ENCODE peak calls at places on chromosomes 5 and 9, in four cellular contexts. J is mesothelial cell of epicardium, O is AG09319, N is psoas muscle. M is an unnamed sample.

GRCh38 chr5:124743534-124744169 is 2.8 kb downstream of the ZNF608 start:
- DNase-seq in N (no peak), J (no peak), O (no peak), M (no peak)

GRCh38 chr9:70537084-70537483 is 122.6 kb upstream of the KLF9 start:
- DNase-seq in N (no peak), O (no peak), J (no peak), M (no peak)

GRCh38 chr5:135426102-135427082 is 20.8 kb downstream of the DCANP1 start:
- DNase-seq in N (no peak), O (no peak), J (no peak), M (no peak)

GRCh38 chr9:137370865-137371520 is 52.0 kb downstream of the EXD3 start:
- DNase-seq in O (no peak), J (peak; percentile 19), N (peak; percentile 7), M (no peak)

GRCh38 chr5:163504091-163504931 is 1.1 kb upstream of the MAT2B start:
- DNase-seq in O (no peak), N (peak; percentile 35), J (no peak), M (no peak)

GRCh38 chr9:135282001-135282731 is 194.7 kb downstream of the OLFM1 start:
- DNase-seq in J (no peak), N (peak; percentile 45), O (no peak), M (no peak)

GRCh38 chr9:69583641-69584234 is 88.4 kb downstream of the APBA1 start:
- DNase-seq in J (no peak), O (no peak), N (no peak), M (no peak)

GRCh38 chr9:123090198-123090896 is 56.9 kb downstream of the GPR21 start:
- DNase-seq in O (peak; percentile 20), N (no peak), J (no peak), M (peak; percentile 50)

GRCh38 chr9:6984941-6985578 is 227.3 kb downstream of the KDM4C start:
- DNase-seq in O (no peak), N (no peak), J (no peak), M (no peak)

GRCh38 chr5:149823350-149823749 is 93.2 kb downstream of the PPARGC1B start:
- DNase-seq in N (no peak), J (no peak), O (no peak), M (no peak)

GRCh38 chr9:130414081-130414731 is 30.6 kb upstream of the ASS1 start:
- DNase-seq in J (no peak), N (no peak), O (no peak), M (no peak)

GRCh38 chr5:138408023-138408422 is 30.8 kb upstream of the REEP2 start:
- DNase-seq in O (no peak), N (no peak), J (no peak), M (no peak)

GRCh38 chr9:114181583-114182409 is 26.5 kb downstream of the COL27A1 start:
- DNase-seq in O (no peak), N (no peak), J (no peak), M (no peak)

GRCh38 chr9:81032030-81032572 is 657.2 kb downstream of the TLE1 start:
- DNase-seq in J (no peak), N (no peak), O (no peak), M (peak; percentile 58)

GRCh38 chr9:116859763-116860162 is 172.7 kb downstream of the TRIM32 start:
- DNase-seq in N (no peak), J (no peak), O (no peak), M (no peak)

GRCh38 chr9:134268308-134268724 is 57.9 kb upstream of the RXRA start:
- DNase-seq in N (no peak), O (no peak), J (no peak), M (no peak)

GRCh38 chr5:173591300-173591622 is 25.2 kb downstream of the BOD1 start:
- DNase-seq in O (no peak), N (no peak), J (no peak), M (no peak)

GRCh38 chr5:1784197-1785050 is 15.2 kb downstream of the MRPL36 start:
- DNase-seq in N (peak; percentile 1), O (no peak), J (no peak), M (no peak)

GRCh38 chr9:126027566-126027965 is 280.4 kb downstream of the PBX3 start:
- DNase-seq in J (no peak), N (no peak), O (no peak), M (no peak)

GRCh38 chr5:109404428-109404960 is 5.3 kb downstream of the PJA2 start:
- DNase-seq in N (no peak), O (no peak), J (no peak), M (no peak)

GRCh38 chr9:76658510-76659231 is 105.6 kb upstream of the PCA3 start:
- DNase-seq in J (no peak), O (peak; percentile 54), N (no peak), M (peak; percentile 24)

GRCh38 chr9:138009016-138009415 is 131.4 kb downstream of the CACNA1B start:
- DNase-seq in J (no peak), N (no peak), O (no peak), M (no peak)

GRCh38 chr9:33329996-33330395 is 39.7 kb downstream of the NFX1 start:
- DNase-seq in N (no peak), J (no peak), O (no peak), M (no peak)

GRCh38 chr9:126338945-126339344 is 12.3 kb downstream of the MVB12B start:
- DNase-seq in O (no peak), N (no peak), J (no peak), M (no peak)

GRCh38 chr5:180139731-180140626 is 68.4 kb upstream of the RNF130 start:
- DNase-seq in J (peak; percentile 6), O (no peak), N (no peak), M (no peak)

GRCh38 chr5:52727001-52727400 is 60.7 kb upstream of the ITGA1 start:
- DNase-seq in O (no peak), N (no peak), J (no peak), M (no peak)

GRCh38 chr5:172137046-172137445 is 51.0 kb downstream of the STK10 start:
- DNase-seq in N (no peak), J (no peak), O (no peak), M (no peak)

GRCh38 chr5:1208743-1209551 is 7.6 kb downstream of the SLC6A19 start:
- DNase-seq in J (no peak), O (no peak), N (peak; percentile 12), M (no peak)

GRCh38 chr5:159456722-159457462 is 126.6 kb upstream of the IL12B start:
- DNase-seq in N (no peak), O (no peak), J (no peak), M (no peak)

GRCh38 chr5:114949001-114949400 is 220.7 kb downstream of the TRIM36 start:
- DNase-seq in N (no peak), O (no peak), J (no peak), M (no peak)

GRCh38 chr5:137734962-137735530 is 843 bp downstream of the KLHL3 start:
- DNase-seq in O (no peak), J (no peak), N (no peak), M (no peak)

GRCh38 chr5:42951847-42952411 is 88.2 kb downstream of the ANXA2R start:
- DNase-seq in N (peak; percentile 23), O (no peak), J (no peak), M (no peak)

GRCh38 chr5:20128346-20128745 is 140.3 kb upstream of the CDH18 start:
- DNase-seq in N (no peak), J (no peak), O (no peak), M (no peak)

GRCh38 chr9:34961574-34962480 is 3.7 kb downstream of the PHF24 start:
- DNase-seq in O (peak; percentile 8), N (no peak), J (no peak), M (no peak)

DNA sequence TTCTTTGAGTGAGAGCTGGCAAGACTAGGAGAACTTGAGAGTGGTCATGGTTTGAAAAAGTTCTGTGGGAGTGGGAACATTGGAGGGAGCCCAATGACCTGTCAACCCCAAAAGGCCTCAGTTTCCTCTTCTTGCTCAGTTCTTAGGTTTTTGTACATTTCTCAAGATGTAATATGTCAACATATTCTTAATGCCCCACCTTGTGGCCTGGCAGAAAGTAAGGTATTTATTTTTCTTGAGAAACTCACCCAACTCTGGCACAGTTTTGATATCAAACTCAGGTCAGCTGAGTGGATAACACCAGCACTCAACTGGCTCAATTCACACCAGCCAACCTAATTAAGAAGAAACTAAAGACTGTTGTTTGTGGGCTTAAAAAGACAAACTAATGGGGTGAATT is 123.0 kb upstream of the SLC27A6 start:
- DNase-seq in N (no peak), J (no peak), O (no peak), M (no peak)
- TF ChIP-seq CTCF in N (no peak), J (no peak), O (peak; percentile 10), M (no peak)

DNA sequence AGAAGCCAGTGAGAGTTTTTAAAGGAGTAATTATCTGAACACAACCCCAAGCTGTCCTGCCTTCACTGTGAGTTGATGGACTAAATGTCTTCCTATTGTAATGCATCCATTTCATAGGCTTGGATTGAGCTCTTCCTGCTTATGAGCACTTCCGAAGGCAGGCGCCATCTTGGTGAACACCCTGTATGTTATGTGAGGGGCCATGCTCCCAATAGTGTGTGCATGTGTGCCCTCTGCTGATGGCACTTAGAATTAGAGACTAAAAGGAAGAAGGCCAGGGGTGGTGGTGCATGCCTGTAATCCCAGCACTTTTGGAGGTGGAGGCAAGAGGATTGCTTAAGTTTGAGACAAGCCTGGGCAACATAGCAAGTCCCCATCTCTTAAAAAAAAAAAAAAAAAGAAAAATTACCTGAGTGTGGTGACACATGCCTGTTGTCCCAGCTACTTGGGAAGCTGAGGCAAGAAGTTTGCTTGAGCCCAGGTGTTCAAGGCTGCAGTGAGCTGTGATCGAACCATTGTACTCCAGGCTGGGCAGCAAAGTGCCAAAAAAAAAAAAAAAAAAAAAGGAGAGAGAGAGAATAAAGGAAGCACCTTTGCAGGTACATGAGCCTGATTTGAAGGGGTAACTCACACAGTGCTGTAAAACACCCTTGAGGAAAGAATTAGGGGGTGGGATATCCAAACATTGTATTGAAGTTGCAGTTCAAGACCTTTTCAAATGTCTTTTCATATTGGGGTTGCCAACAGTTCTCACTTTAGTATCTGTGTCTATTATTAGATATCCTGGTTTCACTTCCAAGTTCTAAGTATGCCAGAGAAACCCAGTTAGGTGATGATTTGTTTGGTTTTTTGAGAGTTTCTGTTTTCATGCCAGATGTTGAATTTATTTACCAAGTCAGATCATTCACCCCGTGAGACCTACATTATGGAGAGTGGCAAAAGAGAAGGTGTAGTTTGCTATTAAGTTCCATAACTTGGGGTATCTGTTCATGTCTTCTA is 64.8 kb downstream of the C9orf152 start:
- DNase-seq in J (no peak), N (no peak), O (no peak), M (no peak)
- TF ChIP-seq CTCF in J (no peak), N (no peak), O (no peak), M (no peak)

GRCh38 chr9:88766778-88767503 is 224.3 kb upstream of the S1PR3 start:
- DNase-seq in J (no peak), N (no peak), O (no peak), M (no peak)
- TF ChIP-seq CTCF in J (no peak), N (no peak), O (no peak), M (no peak)

DNA sequence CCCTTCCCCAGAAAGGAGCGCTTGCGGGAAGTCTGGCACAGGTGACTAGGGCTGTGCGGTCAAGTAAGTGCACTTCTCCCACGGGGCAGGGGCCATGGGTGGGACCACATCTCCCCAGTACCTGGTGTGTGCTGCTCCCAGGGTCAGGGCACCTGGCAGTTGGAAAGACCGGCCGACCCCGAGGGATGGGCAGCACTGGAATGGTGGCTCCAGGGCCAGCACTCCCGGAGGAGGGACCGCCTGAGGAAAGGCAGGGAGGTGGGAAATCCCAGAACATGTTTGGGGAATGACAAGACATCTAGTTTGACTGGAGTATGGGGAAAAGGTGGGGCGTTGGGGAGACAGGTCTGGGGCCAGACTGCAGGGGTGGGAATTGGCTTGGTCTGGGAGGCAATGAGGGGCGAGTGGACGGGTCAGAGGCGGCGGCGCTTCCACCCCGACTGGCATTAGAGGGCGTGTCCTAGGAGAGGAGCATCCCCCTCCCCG is 699 bp upstream of the GLIPR2 start:
- DNase-seq in O (no peak), N (no peak), J (no peak), M (no peak)
- TF ChIP-seq CTCF in O (no peak), N (no peak), J (no peak), M (no peak)

M was measured in AG04449.